ENCODE peak calls at places on chromosomes 3 and 15, in eight cellular contexts. B is cardiac fibroblast, K is progenitor cell of endocrine pancreas, M is spleen, I is cardiac muscle cell, H is GM12865, J is A549, Y is astrocyte of the spinal cord. G is an unnamed sample.

GRCh38 chr3:65830948-65831732 is 207.6 kb downstream of the MAGI1 start:
- DNase-seq in M (no peak), I (no peak), H (no peak), J (no peak), B (no peak), K (no peak), Y (no peak), G (no peak)

GRCh38 chr3:42545284-42545900 is 36.4 kb downstream of the SEC22C start:
- DNase-seq in M (no peak), J (no peak), H (no peak), Y (no peak), K (no peak), I (no peak), B (no peak), G (no peak)

GRCh38 chr15:45429974-45430792 is 51.8 kb upstream of the GATM start:
- DNase-seq in Y (peak), I (peak), J (peak), B (peak), M (peak), K (peak), H (peak), G (peak)

GRCh38 chr3:57935539-57935938 is 72.7 kb upstream of the FLNB start:
- DNase-seq in H (no peak), B (no peak), M (no peak), I (peak), Y (no peak), K (no peak), J (no peak), G (no peak)

GRCh38 chr15:73979636-73980035 is 12.5 kb downstream of the STOML1 start:
- DNase-seq in K (no peak), J (no peak), Y (no peak), I (no peak), M (no peak), B (no peak), H (no peak), G (no peak)

GRCh38 chr15:71600237-71600636 is 210.1 kb upstream of the NR2E3 start:
- DNase-seq in H (no peak), K (no peak), Y (no peak), J (no peak), B (no peak), I (no peak), M (no peak), G (no peak)

GRCh38 chr15:79994651-79995050 is 23.7 kb upstream of the BCL2A1 start:
- DNase-seq in K (no peak), I (no peak), Y (no peak), M (no peak), J (no peak), H (no peak), B (peak), G (no peak)

GRCh38 chr3:34973586-34973985 is 665.7 kb upstream of the ARPP21 start:
- DNase-seq in B (no peak), M (no peak), Y (no peak), H (no peak), J (no peak), K (no peak), I (no peak), G (no peak)

GRCh38 chr15:30992465-30992864 is 1.0 kb upstream of the MTMR10 start:
- DNase-seq in K (no peak), H (no peak), I (no peak), B (no peak), M (no peak), J (no peak), Y (no peak), G (no peak)

GRCh38 chr15:67918205-67918861 is 78.5 kb upstream of the RNU6-1 start:
- DNase-seq in K (no peak), I (no peak), J (no peak), Y (no peak), B (no peak), M (no peak), H (no peak), G (no peak)

GRCh38 chr15:70096215-70096974 is 1.3 kb downstream of the TLE3 start:
- DNase-seq in I (peak), H (peak), B (peak), K (no peak), J (peak), Y (peak), M (peak), G (peak)

GRCh38 chr3:195177432-195178123 is 93.4 kb downstream of the XXYLT1 start:
- DNase-seq in I (no peak), Y (no peak), H (no peak), K (no peak), J (no peak), M (no peak), B (no peak), G (no peak)

GRCh38 chr15:76333720-76334437 is 2.7 kb upstream of the ISL2 start:
- DNase-seq in M (no peak), J (peak), B (peak), H (no peak), K (no peak), Y (no peak), I (no peak), G (no peak)

GRCh38 chr3:115779011-115779410 is 155.7 kb downstream of the GAP43 start:
- DNase-seq in B (no peak), K (no peak), Y (no peak), I (no peak), H (no peak), M (no peak), J (no peak), G (no peak)

GRCh38 chr3:181704421-181705066 is 7.2 kb upstream of the SOX2 start:
- DNase-seq in Y (no peak), K (no peak), I (no peak), B (no peak), J (no peak), M (no peak), H (no peak), G (no peak)

GRCh38 chr3:115092220-115092791 is 54.8 kb downstream of the ZBTB20 start:
- DNase-seq in Y (peak), K (peak), B (peak), H (peak), M (peak), J (peak), I (peak), G (no peak)

GRCh38 chr3:58414538-58415197 is 19.0 kb downstream of the PDHB start:
- DNase-seq in I (peak), J (peak), K (peak), B (peak), M (no peak), Y (peak), H (peak), G (no peak)

GRCh38 chr3:30699927-30700326 is 93.5 kb downstream of the TGFBR2 start:
- DNase-seq in M (no peak), Y (no peak), I (no peak), K (no peak), B (no peak), J (no peak), H (no peak), G (no peak)

GRCh38 chr3:152443212-152444023 is 174.7 kb downstream of the MBNL1 start:
- DNase-seq in J (no peak), Y (peak), K (no peak), I (no peak), B (peak), H (peak), M (no peak), G (no peak)

DNA sequence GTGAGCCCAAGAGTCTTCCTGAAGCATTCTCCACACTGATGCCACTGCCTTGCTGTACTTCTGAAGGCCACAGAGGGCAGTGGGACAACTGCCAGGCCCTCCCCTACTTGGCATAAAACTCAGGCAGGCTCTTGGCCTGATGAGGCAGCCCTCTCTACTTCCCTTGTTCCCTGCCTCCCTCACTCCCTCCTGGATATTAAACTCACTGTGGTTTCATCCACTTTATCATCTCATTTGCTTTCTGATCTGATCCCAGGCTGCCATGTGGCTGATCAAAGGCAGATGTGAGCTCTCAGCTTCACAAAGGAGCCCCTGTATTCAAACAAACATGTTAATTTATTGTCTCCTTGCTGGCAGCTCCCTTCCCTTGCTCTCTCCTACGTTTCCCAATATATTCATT is 533.5 kb downstream of the IGSF11 start:
- DNase-seq in B (no peak), K (no peak), H (peak), I (peak), J (peak), M (no peak), Y (peak), G (no peak)
- TF ChIP-seq CTCF in B (no peak), K (peak), H (no peak), I (no peak), J (no peak), M (no peak), Y (no peak), G (no peak)

GRCh38 chr3:129023909-129024308 is 22.8 kb downstream of the EFCC1 start:
- DNase-seq in H (peak), I (no peak), B (peak), J (peak), Y (no peak), M (no peak), K (no peak), G (no peak)
- TF ChIP-seq CTCF in H (peak), I (peak), B (peak), J (peak), Y (peak), M (no peak), K (peak), G (no peak)

DNA sequence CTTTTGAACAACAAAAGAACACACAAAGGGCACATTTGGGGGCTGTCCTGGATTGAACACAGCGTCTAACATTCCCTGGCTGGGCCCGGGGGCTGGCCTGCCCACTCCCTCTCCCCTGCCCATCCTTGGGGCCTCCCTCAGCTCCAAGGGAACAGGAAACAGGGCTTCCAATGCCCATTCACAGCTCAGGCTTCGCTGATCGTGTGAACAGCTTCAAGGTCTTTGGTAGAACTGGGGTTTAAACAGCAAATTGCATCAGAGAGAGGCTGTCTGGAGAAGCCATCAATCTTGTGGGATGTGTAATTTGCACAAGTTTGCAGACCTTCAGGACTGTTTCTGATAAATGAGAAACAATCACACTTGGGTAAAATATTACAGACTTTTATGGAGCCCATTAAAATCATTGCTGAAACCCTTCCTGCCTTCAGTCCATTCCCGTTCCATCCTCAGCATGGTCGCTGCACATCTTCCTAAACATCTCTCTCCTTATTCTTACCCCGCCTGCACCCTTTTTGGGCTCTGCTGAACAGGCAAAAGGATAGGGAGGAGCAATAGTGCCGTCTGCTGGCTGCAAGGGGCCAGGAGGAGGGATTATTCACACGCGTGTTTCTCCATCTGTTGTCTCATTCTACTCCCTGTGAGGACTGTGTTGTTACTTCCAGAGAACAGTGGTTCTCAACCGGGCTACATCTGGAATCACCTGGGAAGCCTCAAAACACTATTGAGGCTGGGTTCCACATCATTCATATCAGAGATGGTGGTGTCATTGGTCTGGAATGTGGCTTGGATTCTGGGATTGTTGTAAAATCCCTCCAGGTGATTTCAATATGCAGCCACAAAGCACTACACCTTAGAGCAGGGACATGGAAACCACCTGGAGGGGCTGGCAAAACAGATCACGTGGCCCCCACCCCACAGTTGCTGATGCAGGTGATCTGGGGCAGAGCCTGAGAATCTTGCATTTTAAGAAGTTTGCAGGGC is 116.3 kb downstream of the CLSTN2 start:
- DNase-seq in Y (no peak), I (no peak), J (no peak), H (no peak), B (no peak), M (no peak), K (no peak), G (no peak)
- TF ChIP-seq CTCF in Y (peak), I (no peak), J (no peak), H (peak), B (peak), M (no peak), K (peak), G (no peak)

DNA sequence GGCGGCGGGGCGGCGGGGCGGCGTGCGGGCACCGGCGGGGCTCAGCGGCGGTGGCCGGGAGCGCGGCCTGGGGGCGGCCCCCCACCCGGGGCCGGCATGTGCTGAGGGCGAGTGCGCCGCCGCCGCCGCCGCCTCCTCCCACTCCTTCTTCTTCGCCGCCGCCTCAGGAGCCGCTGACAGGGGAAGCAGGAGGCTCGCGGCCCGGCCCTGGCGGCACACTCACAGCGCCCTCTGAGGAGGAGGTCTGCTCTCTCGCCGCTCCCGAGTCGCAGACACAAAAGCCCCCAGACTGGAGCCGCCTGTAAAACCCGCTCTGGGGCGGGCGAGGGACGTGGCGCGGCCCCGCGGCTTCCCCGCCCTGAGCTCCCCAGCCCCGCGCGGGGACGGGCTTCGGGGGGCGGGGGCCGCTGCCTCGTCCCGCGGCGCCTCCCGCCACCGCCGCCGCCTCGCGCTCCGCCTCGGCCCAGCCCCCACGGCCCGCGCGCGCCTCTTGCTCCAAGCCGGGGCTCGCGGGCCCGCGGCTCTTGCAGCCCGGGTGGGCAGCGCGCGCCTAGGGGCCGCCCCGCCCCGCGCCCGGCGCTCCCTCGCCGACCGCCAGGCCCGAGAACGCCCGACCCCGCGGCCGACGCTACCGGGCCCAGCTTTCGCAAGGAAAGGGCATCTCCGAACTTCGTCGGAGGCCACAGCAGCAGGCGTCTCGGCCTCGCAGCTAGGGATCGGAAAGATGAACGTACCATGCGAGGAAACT is at the start of gene PYGO1:
- DNase-seq in Y (peak), B (peak), K (peak), H (peak), M (peak), J (peak), I (peak), G (peak)
- TF ChIP-seq CTCF in Y (no peak), B (no peak), K (no peak), H (no peak), M (no peak), J (no peak), I (no peak), G (no peak)

GRCh38 chr3:40181182-40181581 is 128.3 kb upstream of the EIF1B start:
- DNase-seq in B (no peak), K (no peak), H (no peak), Y (no peak), I (no peak), J (no peak), M (no peak), G (no peak)
- TF ChIP-seq CTCF in B (peak), K (peak), H (peak), Y (peak), I (no peak), J (no peak), M (no peak), G (no peak)